ENCODE peak calls at places on chromosomes 3 and 15, in four cellular contexts. L is stimulated activated naive CD4-positive, alpha-beta T cell; S is stimulated activated CD8-positive, alpha-beta memory T cell treated with anti-CD3 and anti-CD28 coated beads, Interleukin-15, amount 100 ng/mL, for 24 hours; H is NCI-H774. G is an unnamed sample.

GRCh38 chr3:185685231-185686035 is 99.3 kb downstream of the SENP2 start:
- DNase-seq in L (no peak), S (no peak), H (no peak), G (no peak)

GRCh38 chr3:21544076-21544462 is 206.9 kb downstream of the ZNF385D start:
- DNase-seq in L (no peak), S (no peak), H (no peak), G (no peak)

GRCh38 chr3:196140224-196140623 is 58.3 kb upstream of the TFRC start:
- DNase-seq in L (no peak), S (no peak), H (no peak), G (no peak)

GRCh38 chr15:40252141-40252437 is 13.2 kb downstream of the PAK6 start:
- DNase-seq in L (no peak), S (no peak), H (no peak), G (no peak)

GRCh38 chr15:72034351-72034750 is 83.6 kb downstream of the MYO9A start:
- DNase-seq in L (no peak), S (no peak), H (no peak), G (no peak)

GRCh38 chr15:81072551-81072950 is 61.5 kb upstream of the CFAP161 start:
- DNase-seq in L (no peak), S (no peak), H (no peak), G (no peak)

GRCh38 chr3:146161725-146162047 is 702 bp upstream of the PLOD2 start:
- DNase-seq in L (no peak), S (no peak), H (peak), G (peak)

GRCh38 chr3:39531681-39532080 is 64.2 kb downstream of the MOBP start:
- DNase-seq in L (no peak), S (no peak), H (no peak), G (no peak)

GRCh38 chr15:97425596-97425995 is 534.9 kb upstream of the ARRDC4 start:
- DNase-seq in L (no peak), S (no peak), H (peak), G (no peak)

GRCh38 chr3:42804831-42805821 is 836 bp upstream of the HIGD1A start:
- DNase-seq in L (no peak), S (no peak), H (no peak), G (no peak)

GRCh38 chr15:45914425-45914824 is 279.6 kb downstream of the SQOR start:
- DNase-seq in L (no peak), S (no peak), H (no peak), G (no peak)

GRCh38 chr3:25080461-25080860 is 347.6 kb upstream of the RARB start:
- DNase-seq in L (no peak), S (no peak), H (no peak), G (no peak)

GRCh38 chr3:61928020-61928419 is 366.6 kb downstream of the PTPRG start:
- DNase-seq in L (no peak), S (no peak), H (no peak), G (no peak)

GRCh38 chr15:78302579-78302978 is 3.2 kb upstream of the SKIC8 start:
- DNase-seq in L (no peak), S (no peak), H (no peak), G (no peak)

GRCh38 chr3:15096026-15096425 is 2.9 kb downstream of the RBSN start:
- DNase-seq in L (no peak), S (no peak), H (no peak), G (no peak)

GRCh38 chr3:195815169-195815771 is 3.5 kb upstream of the MUC4 start:
- DNase-seq in L (no peak), S (no peak), H (no peak), G (no peak)

GRCh38 chr3:141011511-141012262 is 39.5 kb upstream of the SPSB4 start:
- DNase-seq in L (peak), S (peak), H (peak), G (peak)

GRCh38 chr3:61158676-61159075 is 92.6 kb downstream of the FHIT start:
- DNase-seq in L (no peak), S (no peak), H (no peak), G (no peak)

GRCh38 chr15:90352109-90352893 is at the start of gene ZNF774:
- DNase-seq in L (peak), S (peak), H (peak), G (peak)

GRCh38 chr3:64176461-64176996 is 48.7 kb downstream of the PRICKLE2 start:
- DNase-seq in L (no peak), S (no peak), H (no peak), G (no peak)

GRCh38 chr3:12266038-12266437 is 22.8 kb upstream of the PPARG start:
- DNase-seq in L (no peak), S (no peak), H (no peak), G (no peak)

GRCh38 chr15:78360426-78360825 is 20.3 kb downstream of the CRABP1 start:
- DNase-seq in L (no peak), S (no peak), H (no peak), G (no peak)

G was measured in NCI-H1436.